ENCODE peak calls at places on chromosomes 5 and 9, in seven cellular contexts. L is AG04450, R is fibroblast of the aortic adventitia, M is thoracic aorta, G is fibroblast of pulmonary artery, T is astrocyte of the spinal cord, Z is lower leg skin. Q is an unnamed sample.

GRCh38 chr5:117954341-117954740 is 1034.0 kb downstream of the DTWD2 start:
- DNase-seq in L (no peak), R (no peak), M (no peak), G (no peak), T (no peak), Z (no peak), Q (no peak)

GRCh38 chr9:117737721-117738226 is 33.6 kb downstream of the TLR4 start:
- DNase-seq in L (no peak), R (no peak), M (no peak), G (no peak), T (no peak), Z (peak), Q (no peak)

GRCh38 chr9:91818226-91818587 is 131.8 kb downstream of the ROR2 start:
- DNase-seq in L (no peak), R (no peak), M (no peak), G (no peak), T (no peak), Z (no peak), Q (no peak)

GRCh38 chr9:127642047-127642740 is 30.1 kb downstream of the STXBP1 start:
- DNase-seq in L (no peak), R (no peak), M (no peak), G (no peak), T (no peak), Z (no peak), Q (peak)

GRCh38 chr9:13901176-13901575 is 412.8 kb downstream of the NFIB start:
- DNase-seq in L (no peak), R (no peak), M (no peak), G (no peak), T (no peak), Z (no peak), Q (no peak)

GRCh38 chr9:35728041-35728971 is 3.7 kb downstream of the TLN1 start:
- DNase-seq in L (peak), R (peak), M (peak), G (peak), T (peak), Z (peak), Q (peak)

GRCh38 chr5:140546851-140547507 is 483 bp upstream of the EIF4EBP3 start:
- DNase-seq in L (no peak), R (no peak), M (no peak), G (no peak), T (no peak), Z (no peak), Q (no peak)

GRCh38 chr5:10518352-10518751 is 45.5 kb upstream of the ANKRD33B start:
- DNase-seq in L (no peak), R (peak), M (no peak), G (peak), T (peak), Z (no peak), Q (no peak)

GRCh38 chr5:84764227-84764626 is 379.5 kb upstream of the EDIL3 start:
- DNase-seq in L (no peak), R (no peak), M (no peak), G (no peak), T (no peak), Z (no peak), Q (no peak)

GRCh38 chr5:4994994-4995393 is 145.1 kb upstream of the ADAMTS16 start:
- DNase-seq in L (no peak), R (peak), M (no peak), G (peak), T (peak), Z (no peak), Q (peak)

GRCh38 chr5:156182174-156182967 is 144.6 kb upstream of the SGCD start:
- DNase-seq in L (no peak), R (no peak), M (no peak), G (no peak), T (no peak), Z (no peak), Q (peak)

GRCh38 chr5:88745093-88745696 is 137.8 kb downstream of the MEF2C start:
- DNase-seq in L (no peak), R (no peak), M (no peak), G (peak), T (no peak), Z (no peak), Q (no peak)

GRCh38 chr9:89036383-89036782 is 45.1 kb downstream of the S1PR3 start:
- DNase-seq in L (no peak), R (no peak), M (no peak), G (peak), T (no peak), Z (no peak), Q (no peak)

GRCh38 chr9:129455151-129455995 is 165.5 kb downstream of the C9orf50 start:
- DNase-seq in L (no peak), R (no peak), M (no peak), G (no peak), T (no peak), Z (no peak), Q (no peak)

GRCh38 chr5:107551088-107551487 is 119.6 kb downstream of the EFNA5 start:
- DNase-seq in L (no peak), R (no peak), M (no peak), G (no peak), T (no peak), Z (no peak), Q (no peak)

GRCh38 chr9:9754186-9754585 is 858.6 kb downstream of the PTPRD start:
- DNase-seq in L (no peak), R (no peak), M (no peak), G (no peak), T (peak), Z (no peak), Q (peak)

GRCh38 chr9:27154923-27155322 is 45.9 kb downstream of the TEK start:
- DNase-seq in L (peak), R (peak), M (no peak), G (peak), T (peak), Z (no peak), Q (peak)

GRCh38 chr9:111056554-111056953 is 18.3 kb upstream of the LPAR1 start:
- DNase-seq in L (no peak), R (peak), M (no peak), G (peak), T (peak), Z (no peak), Q (no peak)

GRCh38 chr9:4077499-4078102 is 222.3 kb downstream of the GLIS3 start:
- DNase-seq in L (peak), R (peak), M (peak), G (peak), T (peak), Z (peak), Q (no peak)

GRCh38 chr5:41747708-41748107 is 122.5 kb downstream of the OXCT1 start:
- DNase-seq in L (no peak), R (no peak), M (no peak), G (no peak), T (no peak), Z (no peak), Q (no peak)

GRCh38 chr5:147410496-147411395 is 99.1 kb downstream of the DPYSL3 start:
- DNase-seq in L (no peak), R (peak), M (no peak), G (peak), T (no peak), Z (no peak), Q (no peak)

GRCh38 chr9:87597710-87598200 is 100.1 kb downstream of the DAPK1 start:
- DNase-seq in L (no peak), R (no peak), M (no peak), G (no peak), T (no peak), Z (no peak), Q (no peak)

GRCh38 chr9:80492221-80492620 is 920.5 kb downstream of the TLE4 start:
- DNase-seq in L (no peak), R (no peak), M (no peak), G (peak), T (peak), Z (no peak), Q (peak)

GRCh38 chr9:136795027-136795402 is 1.1 kb upstream of the CCDC183 start:
- DNase-seq in L (no peak), R (no peak), M (no peak), G (no peak), T (no peak), Z (no peak), Q (no peak)

GRCh38 chr9:11933926-11934325 is 759.3 kb upstream of the TYRP1 start:
- DNase-seq in L (no peak), R (peak), M (no peak), G (peak), T (peak), Z (no peak), Q (peak)

GRCh38 chr9:69168709-69169217 is 5.3 kb upstream of the TJP2 start:
- DNase-seq in L (no peak), R (peak), M (no peak), G (peak), T (no peak), Z (peak), Q (no peak)

GRCh38 chr9:112009656-112010055 is 113.0 kb downstream of the UGCG start:
- DNase-seq in L (no peak), R (peak), M (no peak), G (peak), T (no peak), Z (no peak), Q (no peak)

GRCh38 chr5:76367623-76368366 is 35.3 kb upstream of the IQGAP2 start:
- DNase-seq in L (no peak), R (no peak), M (no peak), G (no peak), T (no peak), Z (no peak), Q (peak)

GRCh38 chr5:73619606-73620334 is 6.2 kb upstream of the ARHGEF28 start:
- DNase-seq in L (no peak), R (no peak), M (no peak), G (no peak), T (no peak), Z (no peak), Q (no peak)

GRCh38 chr9:130962418-130963316 is 23.6 kb upstream of the FIBCD1 start:
- DNase-seq in L (peak), R (peak), M (peak), G (peak), T (peak), Z (peak), Q (peak)

GRCh38 chr9:99351647-99352046 is 129.6 kb downstream of the SEC61B start:
- DNase-seq in L (no peak), R (no peak), M (no peak), G (no peak), T (no peak), Z (no peak), Q (no peak)

GRCh38 chr5:78483809-78484521 is 123.5 kb downstream of the SCAMP1 start:
- DNase-seq in L (no peak), R (peak), M (no peak), G (peak), T (peak), Z (no peak), Q (no peak)

DNA sequence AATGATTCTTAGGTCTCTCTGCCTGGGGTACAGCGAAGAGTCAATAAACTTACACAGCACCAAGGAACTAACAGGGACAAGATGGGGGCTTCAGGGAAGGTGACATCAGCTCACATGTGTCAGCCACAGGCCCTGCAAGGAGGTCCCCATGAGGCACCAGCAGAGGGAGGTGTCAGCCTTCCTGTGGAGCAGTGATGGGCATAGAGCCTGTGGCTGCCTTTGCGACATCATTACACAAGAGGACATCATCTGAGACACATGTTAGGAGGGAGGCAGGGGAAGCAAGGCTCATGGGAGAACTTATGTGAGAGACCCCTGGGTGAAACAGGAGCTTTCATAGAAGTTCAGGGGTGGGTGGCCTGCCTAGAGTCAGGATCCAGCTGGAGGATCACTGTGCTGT is 389.6 kb downstream of the SEMA5A start:
- DNase-seq in L (peak), R (peak), M (no peak), G (peak), T (peak), Z (peak), Q (no peak)
- TF ChIP-seq CTCF in L (peak), R (peak), M (peak), G (peak), T (peak), Z (no peak), Q (peak)

DNA sequence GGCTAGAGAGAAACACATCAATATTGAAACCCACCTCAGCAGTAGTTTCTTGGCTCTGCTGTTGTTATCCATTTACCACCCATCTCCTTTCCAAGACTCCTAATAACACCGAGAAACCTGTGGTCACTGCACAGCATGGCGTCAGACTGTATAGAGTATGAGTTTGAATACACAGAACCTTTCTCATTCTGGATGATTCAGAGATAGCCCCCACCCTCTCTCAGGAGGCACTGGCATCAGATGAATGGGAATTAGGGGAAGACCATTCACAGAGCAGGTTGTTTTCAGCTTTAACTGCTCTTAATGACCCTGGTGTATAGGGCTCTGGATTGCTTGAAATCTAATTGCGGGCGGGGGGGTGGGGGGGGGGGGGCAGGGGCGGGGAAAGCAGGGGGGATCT is 86.7 kb downstream of the GPR21 start:
- DNase-seq in L (no peak), R (no peak), M (no peak), G (no peak), T (peak), Z (no peak), Q (no peak)
- TF ChIP-seq CTCF in L (no peak), R (no peak), M (no peak), G (no peak), T (no peak), Z (no peak), Q (no peak)

GRCh38 chr9:2311920-2312319 is 296.8 kb downstream of the SMARCA2 start:
- DNase-seq in L (no peak), R (no peak), M (no peak), G (no peak), T (no peak), Z (no peak), Q (no peak)
- TF ChIP-seq CTCF in L (no peak), R (no peak), M (no peak), G (no peak), T (no peak), Z (no peak), Q (no peak)

DNA sequence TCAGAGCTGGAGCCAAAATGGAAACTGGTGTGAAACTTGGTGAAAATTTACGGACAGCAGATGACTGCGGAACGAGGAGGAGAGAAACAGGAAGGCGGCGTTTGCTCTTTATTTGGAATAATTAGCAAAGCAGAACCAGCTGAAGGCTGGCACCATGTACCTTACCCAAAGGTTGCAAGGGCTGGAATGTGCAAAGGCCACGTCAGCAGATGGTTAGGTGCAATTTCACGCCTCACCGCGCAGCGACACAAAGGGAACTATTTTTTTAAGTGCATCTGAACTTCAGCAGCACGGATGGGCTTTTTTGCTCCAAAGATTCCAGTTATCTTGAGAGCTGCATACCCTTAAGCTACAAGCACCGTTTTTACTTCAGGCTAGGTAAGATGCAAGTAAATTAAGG is 127.3 kb downstream of the COL23A1 start:
- DNase-seq in L (no peak), R (no peak), M (no peak), G (no peak), T (no peak), Z (no peak), Q (peak)
- TF ChIP-seq CTCF in L (no peak), R (no peak), M (no peak), G (no peak), T (no peak), Z (no peak), Q (no peak)

GRCh38 chr5:141677415-141677814 is 4.6 kb downstream of the ARAP3 start:
- DNase-seq in L (no peak), R (no peak), M (no peak), G (no peak), T (no peak), Z (no peak), Q (no peak)
- TF ChIP-seq CTCF in L (peak), R (peak), M (no peak), G (peak), T (peak), Z (no peak), Q (peak)

DNA sequence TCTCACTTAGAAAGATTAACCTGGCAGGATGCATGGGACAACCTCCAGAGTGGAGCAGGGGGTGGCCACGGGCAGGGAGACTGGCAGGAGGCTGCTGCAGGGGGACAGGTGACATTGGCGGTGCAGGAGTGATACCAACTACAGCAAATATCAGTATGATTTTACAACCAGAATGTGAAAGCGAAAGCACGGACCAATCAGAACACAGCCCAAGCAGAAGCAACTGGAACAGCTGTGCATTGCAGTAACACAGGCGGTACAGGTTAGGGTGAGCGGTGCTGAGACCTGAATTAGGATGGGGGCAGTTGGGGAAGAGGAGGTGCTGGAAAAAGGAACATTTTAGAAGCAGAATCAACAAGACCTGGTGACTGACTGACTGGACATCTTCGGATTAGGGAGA is 29.3 kb downstream of the POLR1E start:
- DNase-seq in L (no peak), R (no peak), M (no peak), G (no peak), T (no peak), Z (no peak), Q (no peak)
- TF ChIP-seq CTCF in L (no peak), R (no peak), M (no peak), G (no peak), T (no peak), Z (no peak), Q (no peak)

GRCh38 chr9:104177003-104177611 is 83.0 kb downstream of the SMC2 start:
- DNase-seq in L (no peak), R (peak), M (no peak), G (peak), T (no peak), Z (no peak), Q (no peak)
- TF ChIP-seq CTCF in L (no peak), R (peak), M (peak), G (peak), T (peak), Z (no peak), Q (peak)

DNA sequence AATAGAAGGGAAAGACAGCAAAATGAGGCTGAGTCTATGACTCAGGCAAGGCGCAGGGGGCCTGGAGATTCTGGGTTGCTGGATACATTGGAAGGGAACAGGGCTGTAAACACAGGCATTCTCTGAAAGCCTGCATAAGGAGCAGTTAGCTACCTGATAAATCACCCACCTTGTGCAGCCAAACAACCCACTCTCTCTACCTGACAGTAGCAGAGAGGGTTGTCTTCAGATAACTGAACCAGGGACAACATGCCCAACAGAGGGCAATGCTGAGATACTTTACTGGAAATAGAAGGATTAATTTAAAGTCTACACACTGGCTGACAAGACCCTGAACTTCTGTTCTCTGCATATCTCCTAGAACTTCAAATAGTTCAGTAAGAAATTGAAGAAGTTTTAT is 161.6 kb downstream of the KCTD16 start:
- DNase-seq in L (no peak), R (no peak), M (no peak), G (no peak), T (no peak), Z (no peak), Q (no peak)
- TF ChIP-seq CTCF in L (peak), R (peak), M (no peak), G (peak), T (peak), Z (no peak), Q (peak)

GRCh38 chr9:124754289-124754688 is 16.8 kb downstream of the NR6A1 start:
- DNase-seq in L (no peak), R (peak), M (no peak), G (peak), T (peak), Z (no peak), Q (no peak)
- TF ChIP-seq CTCF in L (peak), R (peak), M (no peak), G (peak), T (peak), Z (no peak), Q (peak)

Q was measured in kidney epithelial cell.